ENCODE peak calls at places on chromosomes 1 and 21, in six cellular contexts. D is left lung, L is psoas muscle, M is IMR-90, Z is mucosa of descending colon, E is neural progenitor cell. O is an unnamed sample. For H3K4me1, the result is how much of the 10 kb centered on the place peaks cover.

GRCh38 chr1:85998105-85998504 is 158.5 kb downstream of the COL24A1 start:
- DNase-seq in D (no peak), L (no peak), M (peak), Z (no peak), E (no peak), O (no peak)

GRCh38 chr1:12184008-12184681 is 17.4 kb downstream of the TNFRSF1B start:
- DNase-seq in D (peak), L (peak), M (peak), Z (peak), E (peak), O (no peak)

GRCh38 chr1:52368383-52369172 is 2.6 kb upstream of the CC2D1B start:
- DNase-seq in D (peak), L (peak), M (peak), Z (peak), E (peak), O (peak)

GRCh38 chr1:226201029-226201593 is 14.6 kb upstream of the ACBD3 start:
- DNase-seq in D (no peak), L (no peak), M (peak), Z (no peak), E (peak), O (no peak)

GRCh38 chr1:202588644-202589189 is 121.5 kb downstream of the SYT2 start:
- DNase-seq in D (no peak), L (no peak), M (no peak), Z (no peak), E (no peak), O (no peak)

GRCh38 chr1:11746092-11746491 is 10.2 kb downstream of the AGTRAP start:
- DNase-seq in D (no peak), L (no peak), M (peak), Z (no peak), E (no peak), O (no peak)

GRCh38 chr1:8787218-8787617 is 30.2 kb downstream of the RERE start:
- DNase-seq in D (no peak), L (no peak), M (no peak), Z (no peak), E (no peak), O (no peak)

GRCh38 chr1:248625166-248625565 is 9.7 kb downstream of the OR2T11 start:
- DNase-seq in D (no peak), L (no peak), M (no peak), Z (no peak), E (no peak), O (no peak)

GRCh38 chr1:221778535-221779142 is 36.8 kb upstream of the DUSP10 start:
- DNase-seq in D (peak), L (no peak), M (no peak), Z (peak), E (no peak), O (peak)

GRCh38 chr1:221994274-221994698 is 252.4 kb upstream of the DUSP10 start:
- DNase-seq in D (no peak), L (no peak), M (peak), Z (no peak), E (no peak), O (no peak)

GRCh38 chr1:238485062-238485905 is 594.6 kb upstream of the ZP4 start:
- DNase-seq in D (no peak), L (no peak), M (peak), Z (no peak), E (peak), O (no peak)

GRCh38 chr1:175521265-175522040 is 221.9 kb downstream of the TNR start:
- DNase-seq in D (no peak), L (no peak), M (no peak), Z (no peak), E (no peak), O (no peak)

GRCh38 chr1:29245876-29246275 is 9.6 kb downstream of the PTPRU start:
- DNase-seq in D (no peak), L (no peak), M (peak), Z (no peak), E (peak), O (no peak)

GRCh38 chr1:194268839-194269238 is 1082.4 kb upstream of the B3GALT2 start:
- DNase-seq in D (no peak), L (no peak), M (peak), Z (no peak), E (no peak), O (no peak)

GRCh38 chr1:17624540-17625256 is 85.2 kb downstream of the ARHGEF10L start:
- DNase-seq in D (no peak), L (peak), M (peak), Z (no peak), E (no peak), O (no peak)

GRCh38 chr1:233673947-233674431 is 60.1 kb downstream of the KCNK1 start:
- DNase-seq in D (no peak), L (no peak), M (peak), Z (no peak), E (no peak), O (no peak)

GRCh38 chr1:200905411-200906052 is 10.8 kb downstream of the INAVA start:
- DNase-seq in D (no peak), L (no peak), M (no peak), Z (no peak), E (no peak), O (no peak)

GRCh38 chr1:226643167-226643566 is 94.6 kb downstream of the STUM start:
- DNase-seq in D (peak), L (peak), M (peak), Z (peak), E (no peak), O (no peak)

GRCh38 chr1:214165850-214166374 is 115.0 kb upstream of the SMYD2 start:
- DNase-seq in D (no peak), L (no peak), M (no peak), Z (no peak), E (no peak), O (no peak)

GRCh38 chr1:153122831-153123421 is 9.6 kb upstream of the SPRR2F start:
- DNase-seq in D (no peak), L (peak), M (no peak), Z (no peak), E (peak), O (no peak)

GRCh38 chr21:29658177-29658933 is 281.4 kb downstream of the GRIK1 start:
- DNase-seq in D (no peak), L (no peak), M (no peak), Z (no peak), E (no peak), O (no peak)

GRCh38 chr1:43858324-43858723 is 75.3 kb upstream of the ARTN start:
- DNase-seq in D (peak), L (peak), M (peak), Z (no peak), E (peak), O (no peak)

GRCh38 chr1:77538956-77539509 is 143.4 kb downstream of the ZZZ3 start:
- DNase-seq in D (peak), L (peak), M (peak), Z (no peak), E (no peak), O (no peak)

GRCh38 chr1:100400332-100400933 is 48.1 kb downstream of the CDC14A start:
- DNase-seq in D (peak), L (no peak), M (no peak), Z (peak), E (peak), O (peak)

GRCh38 chr1:30742963-30743559 is 14.5 kb downstream of the LAPTM5 start:
- DNase-seq in D (no peak), L (no peak), M (no peak), Z (no peak), E (no peak), O (no peak)
- H3K4me1 ChIP-seq in D (half or more), L (under half), M (under half), Z (under half), E (under half), O (half or more)

DNA sequence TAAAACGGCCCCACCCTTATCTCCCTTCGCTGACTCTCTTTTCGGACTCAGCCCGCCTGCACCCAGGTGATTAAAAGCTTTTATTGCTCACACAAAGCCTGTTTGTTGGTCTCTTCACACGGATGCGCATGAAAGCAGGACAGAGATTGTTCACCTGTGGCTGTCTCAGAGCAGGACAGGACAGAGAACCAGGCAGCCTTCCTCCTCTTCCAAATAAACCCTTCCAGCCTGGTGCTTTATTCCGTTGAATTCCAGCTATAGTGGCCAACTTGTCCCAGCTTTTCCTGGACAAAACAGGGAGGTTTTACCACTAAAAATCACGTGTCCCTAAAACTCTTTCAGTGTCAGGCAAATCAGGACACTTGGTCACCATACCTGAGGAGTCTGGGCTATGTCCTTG is 9.5 kb upstream of the DMRTB1 start:
- DNase-seq in D (no peak), L (no peak), M (no peak), Z (no peak), E (peak), O (no peak)
- H3K4me3 ChIP-seq in D (no peak), L (no peak), M (no peak), Z (no peak), E (no peak), O (no peak)

GRCh38 chr1:51264470-51264869 is 28.4 kb downstream of the RNF11 start:
- DNase-seq in D (no peak), L (no peak), M (peak), Z (no peak), E (no peak), O (no peak)
- H3K4me1 ChIP-seq in D (half or more), L (half or more), M (under half), Z (under half), E (under half), O (under half)

GRCh38 chr1:91885716-91886506 is at the start of gene TGFBR3:
- DNase-seq in D (peak), L (peak), M (peak), Z (peak), E (peak), O (peak)
- H3K4me3 ChIP-seq in D (peak), L (peak), M (peak), Z (peak), E (peak), O (peak)

DNA sequence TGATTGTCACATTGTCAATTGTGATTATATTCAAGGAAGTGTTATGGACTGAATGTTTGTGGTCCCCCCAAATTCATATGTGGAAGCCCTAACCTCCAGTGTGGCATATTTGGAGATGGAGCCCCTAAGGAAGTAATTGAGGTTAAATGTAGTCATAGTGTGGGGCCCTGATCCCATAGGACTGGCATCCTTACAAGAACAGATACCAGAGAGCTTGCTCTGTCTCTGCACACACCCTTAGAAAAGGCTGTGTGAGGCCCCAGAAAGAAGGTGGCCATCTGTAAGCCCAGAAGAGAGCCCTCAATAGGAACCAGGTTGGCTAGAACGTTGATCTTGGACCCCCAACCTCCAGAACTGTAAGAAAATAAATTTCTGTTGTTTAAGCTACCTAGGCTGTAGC is 28.1 kb downstream of the VANGL1 start:
- DNase-seq in D (no peak), L (no peak), M (peak), Z (no peak), E (no peak), O (no peak)
- H3K4me1 ChIP-seq in D (under half), L (under half), M (under half), Z (under half), E (under half), O (under half)